ENCODE peak calls at places on chromosomes 2 and 18, in seven cellular contexts. I is hepatocyte; D is CD8-positive, alpha-beta T cell; U is right atrium auricular region; L is AG04450; Y is HepG2; J is upper lobe of right lung. O is an unnamed sample.

GRCh38 chr2:43851026-43851980 is 12.5 kb downstream of the ABCG8 start:
- DNase-seq in I (no peak), Y (no peak), D (no peak), J (no peak), L (no peak), U (peak), O (no peak)

GRCh38 chr2:10467401-10467800 is 19.3 kb upstream of the ODC1 start:
- DNase-seq in L (no peak), U (no peak), Y (no peak), I (no peak), D (no peak), J (peak), O (no peak)

GRCh38 chr2:125526093-125526492 is 1129.9 kb upstream of the GYPC start:
- DNase-seq in L (no peak), U (no peak), D (no peak), Y (peak), J (no peak), I (peak), O (peak)

GRCh38 chr2:239464166-239465016 is 63.6 kb upstream of the HDAC4 start:
- DNase-seq in J (peak), U (no peak), L (no peak), D (no peak), I (no peak), Y (no peak), O (no peak)

GRCh38 chr2:198587201-198587600 is 782.8 kb downstream of the PLCL1 start:
- DNase-seq in D (no peak), J (no peak), L (no peak), U (no peak), Y (no peak), I (no peak), O (no peak)

GRCh38 chr2:241656190-241656741 is 18.8 kb downstream of the ATG4B start:
- DNase-seq in U (no peak), Y (no peak), L (no peak), D (no peak), I (no peak), J (no peak), O (no peak)

GRCh38 chr2:206688453-206688852 is 29.7 kb downstream of the DYTN start:
- DNase-seq in D (no peak), L (no peak), U (no peak), I (no peak), J (no peak), Y (no peak), O (no peak)

GRCh38 chr2:43430489-43430888 is 165.3 kb downstream of the THADA start:
- DNase-seq in L (no peak), I (no peak), Y (no peak), U (no peak), D (no peak), J (no peak), O (no peak)

GRCh38 chr2:134087371-134087921 is 166.4 kb upstream of the MGAT5 start:
- DNase-seq in J (no peak), I (peak), Y (peak), D (no peak), U (no peak), L (no peak), O (no peak)

GRCh38 chr2:43041661-43042360 is 184.6 kb downstream of the ZFP36L2 start:
- DNase-seq in I (peak), Y (peak), J (peak), U (no peak), D (no peak), L (peak), O (peak)

GRCh38 chr2:231918501-231919330 is 7.5 kb downstream of the NPPC start:
- DNase-seq in U (no peak), J (peak), Y (no peak), D (no peak), L (no peak), I (no peak), O (no peak)

GRCh38 chr18:55000529-55000928 is 41.3 kb upstream of the CCDC68 start:
- DNase-seq in I (no peak), J (no peak), D (no peak), L (no peak), Y (no peak), U (no peak), O (no peak)

GRCh38 chr2:209577376-209578357 is 153.8 kb downstream of the MAP2 start:
- DNase-seq in Y (peak), J (no peak), I (peak), L (no peak), D (no peak), U (no peak), O (peak)

GRCh38 chr2:160068906-160069305 is 6.5 kb upstream of the PLA2R1 start:
- DNase-seq in I (no peak), U (no peak), L (no peak), D (no peak), Y (no peak), J (no peak), O (no peak)

GRCh38 chr2:96402591-96402990 is 67.0 kb downstream of the NCAPH start:
- DNase-seq in L (no peak), I (no peak), U (peak), Y (no peak), J (peak), D (no peak), O (no peak)

GRCh38 chr2:120687210-120687609 is 48.5 kb upstream of the GLI2 start:
- DNase-seq in I (no peak), Y (no peak), D (no peak), L (no peak), J (no peak), U (no peak), O (no peak)

GRCh38 chr2:120684225-120684624 is 51.4 kb upstream of the GLI2 start:
- DNase-seq in J (no peak), D (no peak), U (no peak), I (no peak), Y (no peak), L (peak), O (peak)

GRCh38 chr2:120685403-120686297 is 50.0 kb upstream of the GLI2 start:
- DNase-seq in U (no peak), D (no peak), Y (no peak), I (no peak), L (no peak), J (peak), O (no peak)

GRCh38 chr2:120684691-120685402 is 50.8 kb upstream of the GLI2 start:
- DNase-seq in J (peak), Y (no peak), L (no peak), U (no peak), I (no peak), D (no peak), O (no peak)

DNA sequence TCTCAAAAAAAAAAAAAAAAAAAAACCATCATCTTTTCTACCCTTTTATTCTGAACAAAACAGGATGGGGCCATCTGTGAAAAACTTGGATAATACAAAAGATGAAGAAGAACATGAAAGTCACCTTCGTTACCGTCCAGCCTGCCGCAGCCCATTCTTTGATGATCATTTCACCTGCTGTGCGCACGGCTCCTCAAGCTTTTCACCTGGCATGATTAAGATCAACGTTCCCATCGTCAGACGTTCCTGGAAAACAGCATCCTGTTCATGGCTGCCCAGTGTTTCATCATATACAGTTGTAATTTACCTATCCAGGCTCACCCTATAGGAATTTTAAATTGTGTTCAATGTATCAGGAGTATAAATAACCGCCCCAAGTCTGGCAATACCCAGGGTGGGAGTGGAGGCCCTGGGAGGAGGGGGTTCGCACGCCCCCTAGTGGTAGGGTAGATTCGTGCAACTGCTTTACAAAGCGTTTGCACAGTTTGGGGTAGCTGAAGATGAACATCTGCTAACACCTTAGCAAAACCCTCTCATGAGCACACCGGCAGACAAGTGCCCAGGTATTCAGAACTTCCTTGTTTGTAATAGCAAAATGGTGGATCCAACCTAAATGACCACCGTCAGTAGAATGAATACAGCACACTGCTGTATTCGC is 49.0 kb upstream of the GLI2 start:
- DNase-seq in U (no peak), I (no peak), D (no peak), Y (no peak), J (peak), L (no peak), O (no peak)
- TF ChIP-seq CTCF in U (no peak), I (peak), D (no peak), Y (peak), J (peak), L (peak), O (peak)

GRCh38 chr2:225512469-225512868 is 113.0 kb downstream of the NYAP2 start:
- DNase-seq in U (no peak), Y (no peak), I (no peak), J (no peak), L (no peak), D (no peak), O (no peak)
- H3K4me3 ChIP-seq in U (no peak), Y (no peak), I (no peak), J (no peak), L (no peak), D (no peak), O (no peak)

DNA sequence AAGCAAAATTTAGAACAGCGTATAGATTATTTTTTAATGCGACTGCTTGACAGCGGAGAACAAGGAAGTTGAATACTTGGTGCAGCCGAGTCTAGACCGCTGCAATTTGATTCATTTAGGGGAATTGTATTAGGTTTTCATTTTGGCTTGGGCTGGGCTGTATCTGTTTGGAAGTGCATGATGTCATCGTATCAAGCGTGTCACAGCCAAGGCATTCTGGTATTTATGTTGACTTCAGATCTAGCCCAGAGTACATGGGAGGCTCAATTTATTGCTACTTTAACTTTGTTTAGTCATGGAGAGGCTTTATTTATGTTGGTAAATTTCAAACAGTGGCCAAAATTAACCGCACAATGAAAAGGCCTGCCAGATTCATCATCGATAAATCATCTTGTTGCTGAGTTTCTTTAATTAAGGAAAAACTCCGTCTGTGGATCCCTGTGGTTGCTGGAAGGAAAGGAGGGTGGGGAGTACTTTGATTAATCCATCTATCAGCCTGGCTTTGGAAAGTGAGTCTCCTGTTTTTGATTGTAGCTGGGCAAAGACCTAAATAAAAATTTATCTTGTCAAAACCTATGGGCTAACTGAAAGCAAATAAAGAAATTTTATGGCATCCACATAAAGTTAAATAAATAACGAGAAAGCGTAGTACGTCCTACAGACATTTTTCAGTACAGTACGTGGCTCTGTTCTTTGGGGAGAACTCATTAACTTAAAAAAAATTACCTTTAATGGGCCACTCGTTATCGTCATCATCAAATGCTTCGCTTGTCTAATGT is 230.4 kb upstream of the SPRED2 start:
- DNase-seq in D (no peak), L (peak), I (no peak), U (no peak), J (no peak), Y (no peak), O (no peak)
- H3K27ac ChIP-seq in D (no peak), L (peak), I (no peak), U (no peak), J (no peak), Y (no peak), O (no peak)

DNA sequence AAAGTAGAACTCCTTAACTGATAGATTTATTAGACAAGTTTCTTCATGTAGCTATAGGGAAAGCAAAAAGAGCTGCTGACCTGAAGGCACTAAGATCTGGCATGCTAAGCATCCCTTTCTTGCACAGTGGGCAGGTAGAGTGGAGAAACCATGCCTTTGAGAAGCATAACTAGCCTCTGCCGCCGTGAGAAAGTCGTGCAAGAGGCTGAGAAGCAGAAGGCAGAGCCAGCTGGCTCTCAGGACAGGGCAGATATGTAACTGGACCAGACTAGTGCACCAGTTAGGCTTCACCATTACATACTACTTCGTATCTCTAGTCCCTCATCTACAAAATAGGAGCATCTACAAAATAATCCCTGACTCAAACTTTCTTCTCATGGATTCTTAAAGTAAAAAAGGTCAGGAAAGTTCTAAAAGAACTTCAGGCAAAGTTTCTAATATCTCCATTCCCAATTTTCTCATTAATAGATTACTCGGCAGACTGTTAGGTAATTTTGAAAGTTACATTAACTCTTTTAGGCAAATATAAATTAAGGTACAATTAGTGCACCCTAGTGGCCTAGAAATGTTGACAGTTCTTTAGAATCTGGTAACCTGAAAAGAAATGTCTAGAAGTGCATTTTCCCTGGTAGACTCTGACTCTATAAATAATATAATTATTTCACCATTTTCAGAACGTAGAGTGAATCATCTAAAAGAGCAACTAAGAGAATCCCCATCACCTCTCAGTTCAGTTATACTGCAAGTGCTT is 10.3 kb downstream of the ERBB4 start:
- DNase-seq in D (no peak), U (no peak), Y (no peak), J (no peak), I (no peak), L (no peak), O (peak)
- TF ChIP-seq CTCF in D (no peak), U (peak), Y (no peak), J (no peak), I (no peak), L (peak), O (no peak)

GRCh38 chr2:26693287-26693849 is 846 bp downstream of the KCNK3 start:
- DNase-seq in Y (no peak), J (no peak), L (no peak), I (peak), D (no peak), U (no peak), O (no peak)
- H3K4me3 ChIP-seq in Y (no peak), J (peak), L (no peak), I (peak), D (no peak), U (peak), O (peak)

GRCh38 chr2:237102428-237102827 is 16.7 kb downstream of the COPS8 start:
- DNase-seq in I (no peak), D (no peak), J (no peak), L (no peak), Y (no peak), U (no peak), O (no peak)
- H3K27ac ChIP-seq in I (no peak), D (no peak), J (no peak), L (no peak), Y (no peak), U (no peak), O (no peak)

GRCh38 chr2:169090133-169090820 is 20.9 kb downstream of the DHRS9 start:
- DNase-seq in L (no peak), Y (peak), U (no peak), D (no peak), J (no peak), I (no peak), O (no peak)

GRCh38 chr2:169089182-169089581 is 19.8 kb downstream of the DHRS9 start:
- DNase-seq in U (no peak), D (no peak), Y (no peak), J (no peak), I (no peak), L (no peak), O (no peak)

GRCh38 chr2:169086893-169087467 is 17.6 kb downstream of the DHRS9 start:
- DNase-seq in L (no peak), D (no peak), U (no peak), J (peak), Y (no peak), I (no peak), O (no peak)

GRCh38 chr2:169091256-169091655 is 21.9 kb downstream of the DHRS9 start:
- DNase-seq in U (no peak), L (no peak), Y (no peak), D (no peak), J (no peak), I (no peak), O (no peak)

GRCh38 chr2:169087757-169088379 is 18.5 kb downstream of the DHRS9 start:
- DNase-seq in J (no peak), I (no peak), D (no peak), Y (no peak), U (no peak), L (no peak), O (no peak)
- TF ChIP-seq CTCF in J (no peak), I (no peak), D (no peak), Y (no peak), U (peak), L (no peak), O (no peak)

DNA sequence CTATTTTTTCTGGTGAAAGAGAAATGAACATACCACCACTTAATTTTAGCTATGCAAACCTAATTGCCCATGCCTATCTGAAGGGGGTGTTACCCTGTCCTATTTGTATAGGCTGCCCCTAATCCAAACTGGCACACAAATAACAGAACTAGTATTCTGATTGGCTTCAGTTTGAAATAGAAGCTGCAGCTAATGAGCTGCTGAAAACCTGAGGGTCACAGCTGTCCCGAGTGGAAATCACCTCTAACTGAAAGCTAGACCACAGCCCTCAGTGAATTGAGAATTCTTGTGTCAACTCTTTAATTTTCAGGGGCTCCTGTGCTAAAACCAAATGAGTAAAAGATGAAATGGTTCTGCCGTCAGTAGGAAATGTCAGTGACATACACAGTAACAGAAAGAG is 28.7 kb downstream of the CCDC141 start:
- DNase-seq in L (no peak), I (no peak), D (no peak), U (no peak), J (no peak), Y (no peak), O (no peak)
- H3K4me3 ChIP-seq in L (no peak), I (no peak), D (no peak), U (no peak), J (no peak), Y (no peak), O (no peak)

GRCh38 chr2:85266424-85267041 is 61.3 kb downstream of the TGOLN2 start:
- DNase-seq in I (peak), U (no peak), L (no peak), Y (peak), J (peak), D (peak), O (peak)
- H3K27ac ChIP-seq in I (no peak), U (no peak), L (no peak), Y (no peak), J (no peak), D (no peak), O (no peak)

GRCh38 chr2:73949802-73950201 is 23.1 kb downstream of the DGUOK start:
- DNase-seq in J (no peak), I (no peak), L (no peak), D (no peak), U (no peak), Y (no peak), O (no peak)
- TF ChIP-seq CTCF in J (no peak), I (no peak), L (no peak), D (no peak), U (no peak), Y (no peak), O (no peak)

O was measured in cardiac muscle cell.